ENCODE peak calls at places on chromosomes 16 and 17, in seven cellular contexts. One of them, this sample, is unnamed.

GRCh38 chr16:5377280-5377898 is 279.8 kb upstream of the EEF2KMT start:
- DNase-seq in PC-3: no peak
- DNase-seq in A549: no peak
- DNase-seq in HCT116: no peak
- DNase-seq in upper lobe of right lung: no peak
- DNase-seq in endothelial cell of umbilical vein: no peak
- DNase-seq in naive thymus-derived CD4-positive, alpha-beta T cell: no peak
- DNase-seq in this sample: no peak

GRCh38 chr16:3643095-3643730 is 11.3 kb upstream of the DNASE1 start:
- DNase-seq in PC-3: no peak
- DNase-seq in A549: no peak
- DNase-seq in HCT116: no peak
- DNase-seq in upper lobe of right lung: peak; percentile 54
- DNase-seq in endothelial cell of umbilical vein: no peak
- DNase-seq in naive thymus-derived CD4-positive, alpha-beta T cell: no peak
- DNase-seq in this sample: peak; percentile 39

GRCh38 chr17:67569873-67570272 is 147.9 kb upstream of the NOL11 start:
- DNase-seq in PC-3: peak; percentile 12
- DNase-seq in A549: no peak
- DNase-seq in HCT116: no peak
- DNase-seq in upper lobe of right lung: no peak
- DNase-seq in endothelial cell of umbilical vein: no peak
- DNase-seq in naive thymus-derived CD4-positive, alpha-beta T cell: no peak
- DNase-seq in this sample: no peak

GRCh38 chr16:12544477-12545291 is 259.0 kb downstream of the CPPED1 start:
- DNase-seq in PC-3: no peak
- DNase-seq in A549: no peak
- DNase-seq in HCT116: no peak
- DNase-seq in upper lobe of right lung: no peak
- DNase-seq in endothelial cell of umbilical vein: no peak
- DNase-seq in naive thymus-derived CD4-positive, alpha-beta T cell: no peak
- DNase-seq in this sample: no peak

GRCh38 chr16:19578378-19578851 is 22.9 kb downstream of the VPS35L start:
- DNase-seq in PC-3: no peak
- DNase-seq in A549: no peak
- DNase-seq in HCT116: no peak
- DNase-seq in upper lobe of right lung: no peak
- DNase-seq in endothelial cell of umbilical vein: no peak
- DNase-seq in naive thymus-derived CD4-positive, alpha-beta T cell: no peak
- DNase-seq in this sample: no peak

GRCh38 chr16:12971216-12971615 is 69.8 kb downstream of the SHISA9 start:
- DNase-seq in PC-3: peak; percentile 45
- DNase-seq in A549: peak; percentile 15
- DNase-seq in HCT116: no peak
- DNase-seq in upper lobe of right lung: no peak
- DNase-seq in endothelial cell of umbilical vein: no peak
- DNase-seq in naive thymus-derived CD4-positive, alpha-beta T cell: no peak
- DNase-seq in this sample: no peak

GRCh38 chr17:32659419-32659842 is 172.6 kb downstream of the CDK5R1 start:
- DNase-seq in PC-3: peak; percentile 70
- DNase-seq in A549: peak; percentile 84
- DNase-seq in HCT116: peak; percentile 35
- DNase-seq in upper lobe of right lung: peak; percentile 70
- DNase-seq in endothelial cell of umbilical vein: peak; percentile 84
- DNase-seq in naive thymus-derived CD4-positive, alpha-beta T cell: peak; percentile 63
- DNase-seq in this sample: peak; percentile 73

GRCh38 chr16:64450170-64450569 is 671.7 kb downstream of the CDH11 start:
- DNase-seq in PC-3: peak; percentile 65
- DNase-seq in A549: no peak
- DNase-seq in HCT116: no peak
- DNase-seq in upper lobe of right lung: no peak
- DNase-seq in endothelial cell of umbilical vein: no peak
- DNase-seq in naive thymus-derived CD4-positive, alpha-beta T cell: no peak
- DNase-seq in this sample: no peak

GRCh38 chr16:53511403-53512280 is 8.6 kb upstream of the AKTIP start:
- DNase-seq in PC-3: peak; percentile 62
- DNase-seq in A549: no peak
- DNase-seq in HCT116: no peak
- DNase-seq in upper lobe of right lung: no peak
- DNase-seq in endothelial cell of umbilical vein: no peak
- DNase-seq in naive thymus-derived CD4-positive, alpha-beta T cell: no peak
- DNase-seq in this sample: peak; percentile 59

GRCh38 chr16:77467929-77468328 is 33.1 kb upstream of the ADAMTS18 start:
- DNase-seq in PC-3: no peak
- DNase-seq in A549: no peak
- DNase-seq in HCT116: no peak
- DNase-seq in upper lobe of right lung: no peak
- DNase-seq in endothelial cell of umbilical vein: no peak
- DNase-seq in naive thymus-derived CD4-positive, alpha-beta T cell: no peak
- DNase-seq in this sample: no peak

GRCh38 chr16:51290886-51291285 is 139.8 kb upstream of the SALL1 start:
- DNase-seq in PC-3: no peak
- DNase-seq in A549: no peak
- DNase-seq in HCT116: no peak
- DNase-seq in upper lobe of right lung: no peak
- DNase-seq in endothelial cell of umbilical vein: no peak
- DNase-seq in naive thymus-derived CD4-positive, alpha-beta T cell: no peak
- DNase-seq in this sample: no peak

GRCh38 chr17:45238155-45238774 is 16.6 kb downstream of the FMNL1 start:
- DNase-seq in PC-3: no peak
- DNase-seq in A549: no peak
- DNase-seq in HCT116: no peak
- DNase-seq in upper lobe of right lung: no peak
- DNase-seq in endothelial cell of umbilical vein: no peak
- DNase-seq in naive thymus-derived CD4-positive, alpha-beta T cell: no peak
- DNase-seq in this sample: no peak

GRCh38 chr17:32303861-32304288 is 38.1 kb downstream of the C17orf75 start:
- DNase-seq in PC-3: no peak
- DNase-seq in A549: no peak
- DNase-seq in HCT116: no peak
- DNase-seq in upper lobe of right lung: no peak
- DNase-seq in endothelial cell of umbilical vein: no peak
- DNase-seq in naive thymus-derived CD4-positive, alpha-beta T cell: no peak
- DNase-seq in this sample: no peak

GRCh38 chr16:30064746-30065111 is 831 bp upstream of the ALDOA start:
- DNase-seq in PC-3: no peak
- DNase-seq in A549: no peak
- DNase-seq in HCT116: no peak
- DNase-seq in upper lobe of right lung: peak; percentile 72
- DNase-seq in endothelial cell of umbilical vein: no peak
- DNase-seq in naive thymus-derived CD4-positive, alpha-beta T cell: no peak
- DNase-seq in this sample: no peak

GRCh38 chr17:12567077-12568053 is 98.3 kb upstream of the MYOCD start:
- DNase-seq in PC-3: no peak
- DNase-seq in A549: no peak
- DNase-seq in HCT116: no peak
- DNase-seq in upper lobe of right lung: no peak
- DNase-seq in endothelial cell of umbilical vein: no peak
- DNase-seq in naive thymus-derived CD4-positive, alpha-beta T cell: no peak
- DNase-seq in this sample: no peak

GRCh38 chr17:79619636-79620206 is 8.9 kb upstream of the RBFOX3 start:
- DNase-seq in PC-3: no peak
- DNase-seq in A549: no peak
- DNase-seq in HCT116: no peak
- DNase-seq in upper lobe of right lung: peak; percentile 48
- DNase-seq in endothelial cell of umbilical vein: no peak
- DNase-seq in naive thymus-derived CD4-positive, alpha-beta T cell: no peak
- DNase-seq in this sample: peak; percentile 23

GRCh38 chr17:37280841-37281240 is 94.9 kb upstream of the C17orf78 start:
- DNase-seq in PC-3: no peak
- DNase-seq in A549: no peak
- DNase-seq in HCT116: no peak
- DNase-seq in upper lobe of right lung: no peak
- DNase-seq in endothelial cell of umbilical vein: no peak
- DNase-seq in naive thymus-derived CD4-positive, alpha-beta T cell: no peak
- DNase-seq in this sample: no peak

GRCh38 chr17:27203241-27203640 is 90.7 kb upstream of the WSB1 start:
- DNase-seq in PC-3: no peak
- DNase-seq in A549: no peak
- DNase-seq in HCT116: no peak
- DNase-seq in upper lobe of right lung: no peak
- DNase-seq in endothelial cell of umbilical vein: no peak
- DNase-seq in naive thymus-derived CD4-positive, alpha-beta T cell: no peak
- DNase-seq in this sample: no peak

GRCh38 chr17:27209316-27209715 is 84.6 kb upstream of the WSB1 start:
- DNase-seq in PC-3: no peak
- DNase-seq in A549: no peak
- DNase-seq in HCT116: no peak
- DNase-seq in upper lobe of right lung: no peak
- DNase-seq in endothelial cell of umbilical vein: no peak
- DNase-seq in naive thymus-derived CD4-positive, alpha-beta T cell: no peak
- DNase-seq in this sample: no peak

GRCh38 chr17:27206447-27206846 is 87.5 kb upstream of the WSB1 start:
- DNase-seq in PC-3: no peak
- DNase-seq in A549: no peak
- DNase-seq in HCT116: peak; percentile 23
- DNase-seq in upper lobe of right lung: no peak
- DNase-seq in endothelial cell of umbilical vein: no peak
- DNase-seq in naive thymus-derived CD4-positive, alpha-beta T cell: no peak
- DNase-seq in this sample: no peak

DNA sequence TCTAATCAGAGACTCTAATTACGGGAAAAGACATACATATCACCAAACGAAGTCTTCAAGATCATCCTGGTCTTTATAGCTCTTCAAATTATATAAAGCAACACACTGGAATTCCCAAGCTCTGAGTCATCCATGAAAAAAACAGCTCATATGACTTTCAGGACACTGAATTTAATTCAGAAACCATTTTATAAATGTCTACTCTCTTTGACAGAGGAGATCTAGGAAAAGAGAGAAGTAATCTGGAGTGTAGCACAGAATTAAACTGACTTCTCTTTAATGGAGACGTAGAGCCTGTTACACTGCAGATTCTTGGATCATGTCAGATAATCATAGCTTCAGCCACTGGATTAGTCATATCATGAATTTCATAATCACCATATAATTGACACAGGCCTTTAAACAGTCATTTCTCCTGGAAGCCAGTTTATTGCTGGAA is 86.8 kb upstream of the WSB1 start:
- DNase-seq in PC-3: peak; percentile 71
- DNase-seq in A549: peak; percentile 18
- DNase-seq in HCT116: peak; percentile 22
- DNase-seq in upper lobe of right lung: no peak
- DNase-seq in endothelial cell of umbilical vein: peak; percentile 77
- DNase-seq in naive thymus-derived CD4-positive, alpha-beta T cell: no peak
- DNase-seq in this sample: no peak
- H3K4me1 ChIP-seq in PC-3: peaks cover 22% of the 10 kb centered on the region
- H3K4me1 ChIP-seq in A549: peaks cover 10% of the 10 kb centered on the region
- H3K4me1 ChIP-seq in HCT116: peaks cover 5% of the 10 kb centered on the region
- H3K4me1 ChIP-seq in upper lobe of right lung: no peaks in the 10 kb centered on the region
- H3K4me1 ChIP-seq in endothelial cell of umbilical vein: peaks cover 9% of the 10 kb centered on the region
- H3K4me1 ChIP-seq in naive thymus-derived CD4-positive, alpha-beta T cell: no peaks in the 10 kb centered on the region
- H3K4me1 ChIP-seq in this sample: no peaks in the 10 kb centered on the region

DNA sequence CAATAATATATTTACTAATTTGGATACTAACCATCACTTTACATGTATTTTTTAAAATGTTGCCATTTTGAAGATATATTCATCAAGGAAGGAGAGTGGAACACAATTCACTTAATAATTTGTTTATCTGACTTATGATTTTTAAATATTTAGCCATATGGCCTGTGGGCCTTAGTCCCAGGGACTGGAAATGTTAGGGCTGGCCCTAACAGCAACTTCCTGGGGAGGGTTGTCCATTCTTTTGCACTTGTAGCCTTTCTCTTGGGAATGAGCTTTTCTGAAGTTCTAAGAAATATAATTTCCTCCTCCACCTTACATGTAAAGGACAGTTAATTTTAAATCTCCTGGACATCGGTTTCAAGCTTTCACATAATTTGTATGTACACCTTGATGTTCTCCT is 27.7 kb upstream of the WSB1 start:
- DNase-seq in PC-3: no peak
- DNase-seq in A549: no peak
- DNase-seq in HCT116: no peak
- DNase-seq in upper lobe of right lung: no peak
- DNase-seq in endothelial cell of umbilical vein: no peak
- DNase-seq in naive thymus-derived CD4-positive, alpha-beta T cell: no peak
- DNase-seq in this sample: no peak
- H3K4me1 ChIP-seq in PC-3: no peaks in the 10 kb centered on the region
- H3K4me1 ChIP-seq in A549: peaks cover 19% of the 10 kb centered on the region
- H3K4me1 ChIP-seq in HCT116: no peaks in the 10 kb centered on the region
- H3K4me1 ChIP-seq in upper lobe of right lung: peaks cover 13% of the 10 kb centered on the region
- H3K4me1 ChIP-seq in endothelial cell of umbilical vein: peaks cover 33% of the 10 kb centered on the region
- H3K4me1 ChIP-seq in naive thymus-derived CD4-positive, alpha-beta T cell: no peaks in the 10 kb centered on the region
- H3K4me1 ChIP-seq in this sample: peaks cover 4% of the 10 kb centered on the region

GRCh38 chr17:42052478-42052877 is 2.1 kb upstream of the C17orf113 start:
- DNase-seq in PC-3: no peak
- DNase-seq in A549: no peak
- DNase-seq in HCT116: no peak
- DNase-seq in upper lobe of right lung: no peak
- DNase-seq in endothelial cell of umbilical vein: no peak
- DNase-seq in naive thymus-derived CD4-positive, alpha-beta T cell: no peak
- DNase-seq in this sample: no peak
- H3K4me1 ChIP-seq in PC-3: no peaks in the 10 kb centered on the region
- H3K4me1 ChIP-seq in A549: peaks cover 12% of the 10 kb centered on the region
- H3K4me1 ChIP-seq in HCT116: peaks cover 19% of the 10 kb centered on the region
- H3K4me1 ChIP-seq in upper lobe of right lung: peaks cover 11% of the 10 kb centered on the region
- H3K4me1 ChIP-seq in endothelial cell of umbilical vein: no peaks in the 10 kb centered on the region
- H3K4me1 ChIP-seq in naive thymus-derived CD4-positive, alpha-beta T cell: peaks cover 4% of the 10 kb centered on the region
- H3K4me1 ChIP-seq in this sample: no peaks in the 10 kb centered on the region

GRCh38 chr17:57555636-57556175 is 189.4 kb downstream of the CCDC182 start:
- DNase-seq in PC-3: peak; percentile 28
- DNase-seq in A549: no peak
- DNase-seq in HCT116: no peak
- DNase-seq in upper lobe of right lung: no peak
- DNase-seq in endothelial cell of umbilical vein: no peak
- DNase-seq in naive thymus-derived CD4-positive, alpha-beta T cell: no peak
- DNase-seq in this sample: no peak

GRCh38 chr17:57554826-57555635 is 190.1 kb downstream of the CCDC182 start:
- DNase-seq in PC-3: no peak
- DNase-seq in A549: no peak
- DNase-seq in HCT116: no peak
- DNase-seq in upper lobe of right lung: no peak
- DNase-seq in endothelial cell of umbilical vein: no peak
- DNase-seq in naive thymus-derived CD4-positive, alpha-beta T cell: no peak
- DNase-seq in this sample: no peak

GRCh38 chr17:57557793-57558681 is 187.1 kb downstream of the CCDC182 start:
- DNase-seq in PC-3: peak; percentile 92
- DNase-seq in A549: no peak
- DNase-seq in HCT116: no peak
- DNase-seq in upper lobe of right lung: no peak
- DNase-seq in endothelial cell of umbilical vein: no peak
- DNase-seq in naive thymus-derived CD4-positive, alpha-beta T cell: no peak
- DNase-seq in this sample: no peak

GRCh38 chr17:57559226-57559625 is 185.9 kb downstream of the CCDC182 start:
- DNase-seq in PC-3: no peak
- DNase-seq in A549: no peak
- DNase-seq in HCT116: no peak
- DNase-seq in upper lobe of right lung: no peak
- DNase-seq in endothelial cell of umbilical vein: no peak
- DNase-seq in naive thymus-derived CD4-positive, alpha-beta T cell: no peak
- DNase-seq in this sample: no peak

DNA sequence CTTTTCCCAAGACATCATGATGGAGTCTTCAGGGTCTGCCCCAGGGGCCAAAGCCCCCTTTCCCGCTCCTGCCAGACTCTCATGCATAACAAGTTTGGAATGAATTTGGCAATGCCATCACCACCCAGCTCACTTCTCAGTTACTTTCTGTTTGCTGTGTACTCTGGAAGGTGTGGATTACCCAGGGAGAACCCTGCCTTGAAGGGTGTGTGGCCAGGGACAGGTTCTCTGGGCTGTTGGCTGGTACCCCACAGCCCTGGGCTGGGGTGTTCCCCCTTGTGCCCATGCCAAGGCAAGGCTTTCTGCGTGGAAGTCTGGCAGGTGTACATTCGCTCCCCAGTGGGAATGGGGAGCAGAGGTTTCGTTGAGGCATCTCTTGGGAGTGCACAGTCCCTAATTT is 187.7 kb downstream of the CCDC182 start:
- DNase-seq in PC-3: peak; percentile 11
- DNase-seq in A549: no peak
- DNase-seq in HCT116: no peak
- DNase-seq in upper lobe of right lung: no peak
- DNase-seq in endothelial cell of umbilical vein: no peak
- DNase-seq in naive thymus-derived CD4-positive, alpha-beta T cell: no peak
- DNase-seq in this sample: no peak
- H3K4me1 ChIP-seq in PC-3: peaks cover 17% of the 10 kb centered on the region
- H3K4me1 ChIP-seq in A549: peaks cover 32% of the 10 kb centered on the region
- H3K4me1 ChIP-seq in HCT116: peaks cover 4% of the 10 kb centered on the region
- H3K4me1 ChIP-seq in upper lobe of right lung: peaks cover 7% of the 10 kb centered on the region
- H3K4me1 ChIP-seq in endothelial cell of umbilical vein: no peaks in the 10 kb centered on the region
- H3K4me1 ChIP-seq in naive thymus-derived CD4-positive, alpha-beta T cell: no peaks in the 10 kb centered on the region
- H3K4me1 ChIP-seq in this sample: peaks cover 7% of the 10 kb centered on the region

This sample was measured in spleen.